ENCODE peak calls at places on chromosomes 3 and 15, in six cellular contexts. One of them, this sample, is unnamed.

GRCh38 chr3:52851348-52851747 is 16.5 kb upstream of the MUSTN1 start:
- DNase-seq in stimulated activated CD8-positive, alpha-beta memory T cell treated with anti-CD3 and anti-CD28 coated beads, Interleukin-7, amount 100 ng/mL, for 1 hour: no peak
- DNase-seq in A172: peak; percentile 50
- DNase-seq in natural killer cell treated with Interleukin-12 subunit alpha and Interleukin-12 subunit beta and Interleukin-15 and Interleukin-18, amount 100 ng/mL, for 72 hours: no peak
- DNase-seq in type B pancreatic cell: no peak
- DNase-seq in OCI-LY7: peak; percentile 60
- DNase-seq in this sample: no peak

GRCh38 chr3:51686512-51687215 is 15.6 kb downstream of the TEX264 start:
- DNase-seq in stimulated activated CD8-positive, alpha-beta memory T cell treated with anti-CD3 and anti-CD28 coated beads, Interleukin-7, amount 100 ng/mL, for 1 hour: peak; percentile 64
- DNase-seq in A172: peak; percentile 91
- DNase-seq in natural killer cell treated with Interleukin-12 subunit alpha and Interleukin-12 subunit beta and Interleukin-15 and Interleukin-18, amount 100 ng/mL, for 72 hours: peak; percentile 94
- DNase-seq in type B pancreatic cell: no peak
- DNase-seq in OCI-LY7: peak; percentile 72
- DNase-seq in this sample: no peak

GRCh38 chr3:14525685-14526631 is 14.2 kb downstream of the GRIP2 start:
- DNase-seq in stimulated activated CD8-positive, alpha-beta memory T cell treated with anti-CD3 and anti-CD28 coated beads, Interleukin-7, amount 100 ng/mL, for 1 hour: no peak
- DNase-seq in A172: peak; percentile 23
- DNase-seq in natural killer cell treated with Interleukin-12 subunit alpha and Interleukin-12 subunit beta and Interleukin-15 and Interleukin-18, amount 100 ng/mL, for 72 hours: peak; percentile 50
- DNase-seq in type B pancreatic cell: no peak
- DNase-seq in OCI-LY7: no peak
- DNase-seq in this sample: no peak

GRCh38 chr3:113441051-113441770 is at the start of gene CFAP44:
- DNase-seq in stimulated activated CD8-positive, alpha-beta memory T cell treated with anti-CD3 and anti-CD28 coated beads, Interleukin-7, amount 100 ng/mL, for 1 hour: peak; percentile 17
- DNase-seq in A172: no peak
- DNase-seq in natural killer cell treated with Interleukin-12 subunit alpha and Interleukin-12 subunit beta and Interleukin-15 and Interleukin-18, amount 100 ng/mL, for 72 hours: peak; percentile 80
- DNase-seq in type B pancreatic cell: peak; percentile 87
- DNase-seq in OCI-LY7: no peak
- DNase-seq in this sample: peak; percentile 33

GRCh38 chr3:17846466-17846865 is 104.0 kb upstream of the TBC1D5 start:
- DNase-seq in stimulated activated CD8-positive, alpha-beta memory T cell treated with anti-CD3 and anti-CD28 coated beads, Interleukin-7, amount 100 ng/mL, for 1 hour: no peak
- DNase-seq in A172: peak; percentile 16
- DNase-seq in natural killer cell treated with Interleukin-12 subunit alpha and Interleukin-12 subunit beta and Interleukin-15 and Interleukin-18, amount 100 ng/mL, for 72 hours: no peak
- DNase-seq in type B pancreatic cell: no peak
- DNase-seq in OCI-LY7: no peak
- DNase-seq in this sample: no peak

GRCh38 chr15:51924146-51925068 is 47.2 kb downstream of the LEO1 start:
- DNase-seq in stimulated activated CD8-positive, alpha-beta memory T cell treated with anti-CD3 and anti-CD28 coated beads, Interleukin-7, amount 100 ng/mL, for 1 hour: no peak
- DNase-seq in A172: no peak
- DNase-seq in natural killer cell treated with Interleukin-12 subunit alpha and Interleukin-12 subunit beta and Interleukin-15 and Interleukin-18, amount 100 ng/mL, for 72 hours: no peak
- DNase-seq in type B pancreatic cell: no peak
- DNase-seq in OCI-LY7: no peak
- DNase-seq in this sample: no peak

GRCh38 chr3:129180461-129180860 is 3.2 kb downstream of the CNBP start:
- DNase-seq in stimulated activated CD8-positive, alpha-beta memory T cell treated with anti-CD3 and anti-CD28 coated beads, Interleukin-7, amount 100 ng/mL, for 1 hour: no peak
- DNase-seq in A172: no peak
- DNase-seq in natural killer cell treated with Interleukin-12 subunit alpha and Interleukin-12 subunit beta and Interleukin-15 and Interleukin-18, amount 100 ng/mL, for 72 hours: no peak
- DNase-seq in type B pancreatic cell: no peak
- DNase-seq in OCI-LY7: no peak
- DNase-seq in this sample: no peak

GRCh38 chr3:43391621-43392020 is 105.3 kb downstream of the SNRK start:
- DNase-seq in stimulated activated CD8-positive, alpha-beta memory T cell treated with anti-CD3 and anti-CD28 coated beads, Interleukin-7, amount 100 ng/mL, for 1 hour: no peak
- DNase-seq in A172: no peak
- DNase-seq in natural killer cell treated with Interleukin-12 subunit alpha and Interleukin-12 subunit beta and Interleukin-15 and Interleukin-18, amount 100 ng/mL, for 72 hours: no peak
- DNase-seq in type B pancreatic cell: no peak
- DNase-seq in OCI-LY7: no peak
- DNase-seq in this sample: no peak

GRCh38 chr15:92438471-92438870 is 44.8 kb downstream of the ST8SIA2 start:
- DNase-seq in stimulated activated CD8-positive, alpha-beta memory T cell treated with anti-CD3 and anti-CD28 coated beads, Interleukin-7, amount 100 ng/mL, for 1 hour: no peak
- DNase-seq in A172: no peak
- DNase-seq in natural killer cell treated with Interleukin-12 subunit alpha and Interleukin-12 subunit beta and Interleukin-15 and Interleukin-18, amount 100 ng/mL, for 72 hours: no peak
- DNase-seq in type B pancreatic cell: no peak
- DNase-seq in OCI-LY7: no peak
- DNase-seq in this sample: no peak

GRCh38 chr3:196471551-196471950 is 32.0 kb downstream of the RNF168 start:
- DNase-seq in stimulated activated CD8-positive, alpha-beta memory T cell treated with anti-CD3 and anti-CD28 coated beads, Interleukin-7, amount 100 ng/mL, for 1 hour: no peak
- DNase-seq in A172: no peak
- DNase-seq in natural killer cell treated with Interleukin-12 subunit alpha and Interleukin-12 subunit beta and Interleukin-15 and Interleukin-18, amount 100 ng/mL, for 72 hours: no peak
- DNase-seq in type B pancreatic cell: no peak
- DNase-seq in OCI-LY7: no peak
- DNase-seq in this sample: no peak

GRCh38 chr15:42144841-42145375 is 11.5 kb downstream of the PLA2G4F start:
- DNase-seq in stimulated activated CD8-positive, alpha-beta memory T cell treated with anti-CD3 and anti-CD28 coated beads, Interleukin-7, amount 100 ng/mL, for 1 hour: no peak
- DNase-seq in A172: no peak
- DNase-seq in natural killer cell treated with Interleukin-12 subunit alpha and Interleukin-12 subunit beta and Interleukin-15 and Interleukin-18, amount 100 ng/mL, for 72 hours: peak; percentile 52
- DNase-seq in type B pancreatic cell: no peak
- DNase-seq in OCI-LY7: no peak
- DNase-seq in this sample: no peak

GRCh38 chr3:126121074-126121473 is 37.1 kb upstream of the SLC41A3 start:
- DNase-seq in stimulated activated CD8-positive, alpha-beta memory T cell treated with anti-CD3 and anti-CD28 coated beads, Interleukin-7, amount 100 ng/mL, for 1 hour: no peak
- DNase-seq in A172: no peak
- DNase-seq in natural killer cell treated with Interleukin-12 subunit alpha and Interleukin-12 subunit beta and Interleukin-15 and Interleukin-18, amount 100 ng/mL, for 72 hours: no peak
- DNase-seq in type B pancreatic cell: peak; percentile 39
- DNase-seq in OCI-LY7: no peak
- DNase-seq in this sample: no peak

This sample was measured in tibial nerve.